ENCODE peak calls at places on chromosome 12, in four cellular contexts. V, F, J and A are unnamed samples. For H3K4me1, the result is how much of the 10 kb centered on the place peaks cover.

GRCh38 chr12:67747869-67748760 is 99.6 kb downstream of the DYRK2 start:
- DNase-seq in F (peak), V (no peak), J (peak), A (no peak)

GRCh38 chr12:14849664-14850063 is 6.3 kb upstream of the ART4 start:
- DNase-seq in F (no peak), V (no peak), J (no peak), A (no peak)

GRCh38 chr12:88518863-88519403 is 61.3 kb downstream of the KITLG start:
- DNase-seq in J (no peak), F (no peak), V (no peak), A (no peak)

GRCh38 chr12:20798561-20798960 is 11.9 kb upstream of the SLCO1B3 start:
- DNase-seq in J (peak), F (no peak), V (peak), A (no peak)

GRCh38 chr12:131038961-131039360 is 85.3 kb downstream of the ADGRD1 start:
- DNase-seq in V (no peak), F (no peak), J (no peak), A (no peak)

GRCh38 chr12:23657598-23657997 is 291.9 kb downstream of the SOX5 start:
- DNase-seq in V (no peak), J (no peak), F (no peak), A (no peak)

GRCh38 chr12:107610030-107610859 is 75.4 kb upstream of the PWP1 start:
- DNase-seq in V (peak), F (no peak), J (no peak), A (peak)

GRCh38 chr12:118821386-118821928 is 159.9 kb upstream of the SRRM4 start:
- DNase-seq in F (no peak), V (no peak), J (no peak), A (no peak)

GRCh38 chr12:30797689-30798088 is 42.9 kb upstream of the CAPRIN2 start:
- DNase-seq in F (no peak), J (no peak), V (no peak), A (no peak)

GRCh38 chr12:62426095-62426488 is 40.5 kb upstream of the MON2 start:
- DNase-seq in J (no peak), F (no peak), V (no peak), A (no peak)

GRCh38 chr12:90211017-90211416 is 502.4 kb upstream of the ATP2B1 start:
- DNase-seq in J (no peak), F (no peak), V (no peak), A (no peak)

GRCh38 chr12:3247596-3248270 is 170.6 kb downstream of the TSPAN9 start:
- DNase-seq in J (no peak), F (no peak), V (no peak), A (no peak)

GRCh38 chr12:125861299-125862281 is 796.4 kb downstream of the AACS start:
- DNase-seq in V (no peak), F (peak), J (no peak), A (no peak)

GRCh38 chr12:94676011-94676709 is 25.8 kb upstream of the TMCC3 start:
- DNase-seq in F (peak), J (no peak), V (no peak), A (peak)

GRCh38 chr12:6039894-6040601 is 84.4 kb downstream of the VWF start:
- DNase-seq in V (peak), F (no peak), J (peak), A (peak)

GRCh38 chr12:28933864-28934527 is 215.1 kb upstream of the FAR2 start:
- DNase-seq in V (no peak), F (no peak), J (no peak), A (no peak)

GRCh38 chr12:68292157-68292940 is 38.9 kb upstream of the IL22 start:
- DNase-seq in J (no peak), V (peak), F (no peak), A (no peak)

GRCh38 chr12:19299765-19300164 is 139.5 kb upstream of the AEBP2 start:
- DNase-seq in V (no peak), J (peak), F (no peak), A (no peak)

GRCh38 chr12:14993537-14994266 is 20.9 kb downstream of the PDE6H start:
- DNase-seq in F (no peak), J (no peak), V (peak), A (no peak)

GRCh38 chr12:67920432-67920831 is 68.8 kb upstream of the IFNG-AS1 start:
- DNase-seq in V (no peak), F (no peak), J (no peak), A (no peak)

GRCh38 chr12:45611061-45611460 is 118.4 kb upstream of the ARID2 start:
- DNase-seq in F (no peak), V (no peak), J (no peak), A (no peak)

GRCh38 chr12:13691598-13691997 is 289.8 kb downstream of the GRIN2B start:
- DNase-seq in J (no peak), F (no peak), V (no peak), A (no peak)

GRCh38 chr12:106296179-106296877 is 6.2 kb upstream of the TCP11L2 start:
- DNase-seq in F (no peak), J (peak), V (no peak), A (no peak)

GRCh38 chr12:52691076-52691764 is 11.0 kb upstream of the KRT1 start:
- DNase-seq in F (no peak), J (no peak), V (peak), A (peak)

GRCh38 chr12:69107541-69107940 is 131.8 kb upstream of the CPSF6 start:
- DNase-seq in F (no peak), V (no peak), J (no peak), A (no peak)

GRCh38 chr12:32448581-32448980 is 49.2 kb downstream of the FGD4 start:
- DNase-seq in V (no peak), F (no peak), J (no peak), A (no peak)

GRCh38 chr12:123141615-123142517 is 9.0 kb downstream of the PITPNM2 start:
- DNase-seq in V (no peak), F (peak), J (peak), A (no peak)

GRCh38 chr12:50508420-50508819 is 3.6 kb downstream of the DIP2B start:
- DNase-seq in J (no peak), F (no peak), V (no peak), A (peak)
- H3K4me1 ChIP-seq in J (under half), F (under half), V (under half), A (half or more)

DNA sequence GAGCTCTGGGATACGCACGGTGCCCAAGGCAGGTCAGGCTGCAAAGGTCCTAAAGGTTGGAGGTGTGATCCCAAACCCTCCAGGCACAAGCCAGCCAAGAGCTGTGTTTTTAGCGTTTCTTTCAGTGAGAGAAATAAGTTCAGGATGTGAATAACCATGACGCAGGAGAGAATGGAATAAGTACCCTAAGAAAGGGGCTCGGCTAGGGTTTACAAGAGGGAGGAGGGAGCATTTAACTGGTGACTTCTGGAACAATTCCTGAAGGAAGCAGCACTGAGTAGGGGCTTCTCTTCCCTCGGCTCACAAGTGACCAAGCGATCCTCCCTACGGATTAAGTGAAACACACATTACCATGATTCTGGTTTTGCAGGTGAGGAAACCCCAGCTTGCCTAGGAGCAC is 29.4 kb downstream of the SSH1 start:
- DNase-seq in J (no peak), F (no peak), V (no peak), A (no peak)
- H3K4me1 ChIP-seq in J (half or more), F (under half), V (under half), A (under half)

GRCh38 chr12:103373088-103373523 is 122.7 kb downstream of the C12orf42 start:
- DNase-seq in F (no peak), J (no peak), V (no peak), A (no peak)
- H3K4me1 ChIP-seq in F (under half), J (under half), V (under half), A (under half)

GRCh38 chr12:1692221-1692620 is 1.4 kb downstream of the ADIPOR2 start:
- DNase-seq in F (no peak), V (no peak), J (no peak), A (no peak)
- H3K4me1 ChIP-seq in F (under half), V (under half), J (under half), A (under half)

GRCh38 chr12:109793826-109794501 is 39.2 kb downstream of the TRPV4 start:
- DNase-seq in J (no peak), F (no peak), V (no peak), A (no peak)

GRCh38 chr12:109795023-109795422 is 38.2 kb downstream of the TRPV4 start:
- DNase-seq in F (no peak), V (no peak), J (no peak), A (no peak)

GRCh38 chr12:109792992-109793391 is 40.2 kb downstream of the TRPV4 start:
- DNase-seq in F (no peak), V (no peak), J (no peak), A (no peak)

GRCh38 chr12:109796057-109796456 is 37.1 kb downstream of the TRPV4 start:
- DNase-seq in J (no peak), V (no peak), F (no peak), A (no peak)

GRCh38 chr12:109793411-109793810 is 39.8 kb downstream of the TRPV4 start:
- DNase-seq in V (no peak), J (no peak), F (no peak), A (no peak)
- H3K4me1 ChIP-seq in V (under half), J (under half), F (under half), A (under half)

DNA sequence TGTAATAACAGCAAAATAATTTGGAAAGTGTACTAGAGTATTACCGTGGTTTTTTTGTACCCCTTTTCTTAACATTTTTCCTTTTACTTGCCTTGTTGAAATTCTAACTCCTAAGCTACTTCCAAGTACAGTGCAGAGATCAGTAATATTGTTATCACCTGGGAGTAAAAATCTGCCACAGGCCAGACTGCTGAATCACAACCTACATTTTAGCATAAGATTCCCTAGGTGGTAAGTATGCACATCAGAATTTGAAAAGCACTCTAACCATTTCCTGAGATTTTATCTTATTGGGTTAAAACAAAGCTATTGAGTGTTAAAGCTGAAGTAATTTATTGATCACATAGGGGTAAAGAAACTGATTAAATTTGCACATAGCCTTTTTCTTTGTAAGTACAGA is 55.2 kb upstream of the KCNH3 start:
- DNase-seq in J (no peak), F (no peak), V (no peak), A (no peak)
- H3K4me1 ChIP-seq in J (half or more), F (under half), V (under half), A (under half)

DNA sequence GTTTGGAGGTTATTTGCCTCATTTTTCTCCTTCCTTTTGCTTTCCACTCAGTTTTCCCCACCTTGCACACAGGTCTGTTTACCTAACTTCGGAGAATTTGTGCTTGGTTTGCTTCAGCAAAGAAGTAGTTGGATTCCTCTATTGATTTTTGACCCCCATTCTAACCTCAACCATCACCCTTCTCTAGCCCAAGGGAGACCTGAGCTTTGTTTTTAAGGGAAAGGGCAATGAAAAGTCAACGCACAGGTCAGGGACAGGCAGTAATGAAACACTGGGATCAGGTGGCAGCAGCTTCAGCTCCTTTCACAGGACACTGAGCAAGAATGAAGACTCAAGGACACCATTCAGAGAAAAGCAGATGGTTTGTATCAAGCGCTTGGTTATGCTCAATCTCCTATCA is 46.9 kb upstream of the KRR1 start:
- DNase-seq in J (no peak), V (no peak), F (no peak), A (no peak)
- H3K4me1 ChIP-seq in J (under half), V (under half), F (under half), A (under half)

GRCh38 chr12:9848899-9849298 is 20.3 kb downstream of the CLEC2B start:
- DNase-seq in V (no peak), J (no peak), F (no peak), A (no peak)

GRCh38 chr12:9856154-9856553 is 13.0 kb downstream of the CLEC2B start:
- DNase-seq in V (no peak), F (no peak), J (no peak), A (no peak)

GRCh38 chr12:9851927-9852326 is 17.2 kb downstream of the CLEC2B start:
- DNase-seq in V (no peak), F (no peak), J (no peak), A (no peak)

GRCh38 chr12:9851050-9851449 is 18.1 kb downstream of the CLEC2B start:
- DNase-seq in J (no peak), F (no peak), V (no peak), A (no peak)
- H3K4me1 ChIP-seq in J (under half), F (under half), V (under half), A (under half)

GRCh38 chr12:124608451-124608870 is 41.0 kb upstream of the NCOR2 start:
- DNase-seq in F (no peak), J (no peak), V (peak), A (no peak)

GRCh38 chr12:124609041-124609984 is 41.9 kb upstream of the NCOR2 start:
- DNase-seq in J (peak), V (peak), F (peak), A (peak)

GRCh38 chr12:124605869-124606774 is 38.7 kb upstream of the NCOR2 start:
- DNase-seq in J (no peak), F (no peak), V (no peak), A (no peak)

GRCh38 chr12:124610021-124610606 is 42.7 kb upstream of the NCOR2 start:
- DNase-seq in J (no peak), F (no peak), V (no peak), A (no peak)

DNA sequence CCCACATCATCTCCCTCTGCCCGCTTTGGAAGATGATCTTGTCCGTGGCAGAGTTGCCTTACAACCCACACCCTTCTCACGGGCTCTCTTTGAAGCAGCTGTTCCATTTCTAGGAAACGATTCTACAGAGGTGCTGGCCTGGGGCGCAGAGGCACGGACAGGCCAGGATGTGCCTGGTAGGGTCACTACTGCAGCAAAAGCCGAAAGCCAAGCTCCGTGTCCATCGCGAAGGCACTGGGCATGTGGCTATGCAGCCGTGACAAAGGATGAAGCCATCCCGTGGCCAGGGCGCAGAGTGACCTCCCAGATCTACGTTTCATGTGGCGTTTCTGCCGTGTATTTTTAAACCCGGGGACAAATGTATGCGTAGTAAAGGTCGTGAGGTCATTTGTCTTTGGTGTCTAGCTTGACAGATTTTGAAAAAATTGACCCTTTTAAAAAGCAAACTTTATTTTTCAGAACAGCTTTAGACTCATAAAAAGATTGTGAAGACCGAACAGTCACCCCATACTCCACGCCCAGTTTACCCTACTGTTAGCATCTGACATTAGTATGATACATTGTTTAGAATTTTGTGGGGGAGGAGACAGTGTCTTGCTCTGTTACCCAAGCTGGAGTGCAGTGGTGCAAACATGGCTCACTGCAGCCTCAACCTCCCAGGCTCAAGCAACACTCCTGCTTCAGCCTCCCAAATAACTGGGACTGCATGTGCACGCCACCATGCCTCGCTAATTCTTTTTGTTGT is 40.4 kb upstream of the NCOR2 start:
- DNase-seq in V (no peak), J (no peak), F (no peak), A (no peak)
- H3K4me1 ChIP-seq in V (under half), J (under half), F (under half), A (under half)